ENCODE peak calls at places on chromosomes 12 and 14, in eight cellular contexts. U is amygdala; W is naive thymus-derived CD8-positive, alpha-beta T cell; A is T-cell; E is Caki2; T is amniotic epithelial cell; L is K562; J is RPMI7951. F is an unnamed sample.

GRCh38 chr12:127294651-127295205 is 972.2 kb upstream of the TMEM132C start:
- DNase-seq in U (no peak), W (no peak), A (no peak), E (no peak), T (no peak), L (no peak), J (no peak), F (no peak)

GRCh38 chr12:113170926-113171325 is 14.4 kb downstream of the DDX54 start:
- DNase-seq in U (no peak), W (no peak), A (no peak), E (no peak), T (no peak), L (no peak), J (no peak), F (no peak)

GRCh38 chr12:98998697-98999299 is 353.7 kb downstream of the APAF1 start:
- DNase-seq in U (no peak), W (no peak), A (no peak), E (peak), T (peak), L (peak), J (peak), F (no peak)

GRCh38 chr14:63524537-63525155 is 18.5 kb downstream of the PPP2R5E start:
- DNase-seq in U (no peak), W (no peak), A (no peak), E (peak), T (no peak), L (no peak), J (no peak), F (no peak)

GRCh38 chr14:59046746-59047145 is 141.7 kb upstream of the DAAM1 start:
- DNase-seq in U (no peak), W (no peak), A (no peak), E (no peak), T (no peak), L (no peak), J (peak), F (no peak)

GRCh38 chr12:91817512-91817911 is 328.1 kb downstream of the BTG1 start:
- DNase-seq in U (no peak), W (no peak), A (no peak), E (peak), T (no peak), L (no peak), J (no peak), F (no peak)

GRCh38 chr12:116381744-116382455 is 104.4 kb upstream of the MED13L start:
- DNase-seq in U (no peak), W (no peak), A (no peak), E (peak), T (peak), L (no peak), J (peak), F (no peak)

GRCh38 chr14:77142289-77142814 is 761 bp upstream of the ZDHHC22 start:
- DNase-seq in U (no peak), W (no peak), A (no peak), E (no peak), T (no peak), L (no peak), J (no peak), F (no peak)

GRCh38 chr12:57419495-57419894 is 11.3 kb downstream of the R3HDM2 start:
- DNase-seq in U (no peak), W (no peak), A (no peak), E (no peak), T (no peak), L (no peak), J (no peak), F (no peak)

GRCh38 chr14:27050195-27050594 is 452.4 kb upstream of the NOVA1 start:
- DNase-seq in U (no peak), W (no peak), A (no peak), E (no peak), T (no peak), L (no peak), J (no peak), F (no peak)

GRCh38 chr12:95546491-95546813 is 4.8 kb downstream of the USP44 start:
- DNase-seq in U (no peak), W (no peak), A (no peak), E (no peak), T (no peak), L (no peak), J (no peak), F (no peak)

GRCh38 chr12:120706029-120706428 is 4.2 kb upstream of the UNC119B start:
- DNase-seq in U (no peak), W (no peak), A (no peak), E (no peak), T (no peak), L (no peak), J (no peak), F (no peak)